ENCODE peak calls at places on chromosomes 1 and 21, in four cellular contexts. Y is stomach, E is K562, L is cardiac muscle cell. F is an unnamed sample.
A peak's percentile ranks its signal among the peaks of the same experiment; 100 is the strongest.

GRCh38 chr21:42493109-42494060 is 2.6 kb downstream of the RSPH1 start:
- DNase-seq in Y (no peak), E (no peak), L (no peak), F (no peak)

GRCh38 chr21:43287974-43288755 is 119.4 kb downstream of the CRYAA start:
- DNase-seq in Y (peak; percentile 89), E (no peak), L (no peak), F (no peak)

GRCh38 chr1:223230161-223230881 is 87.3 kb upstream of the TLR5 start:
- DNase-seq in Y (no peak), E (no peak), L (no peak), F (no peak)

GRCh38 chr1:35264861-35265260 is 3.6 kb upstream of the ZMYM4 start:
- DNase-seq in Y (peak; percentile 42), E (no peak), L (no peak), F (no peak)

GRCh38 chr1:238642231-238642630 is 744.1 kb upstream of the CHRM3 start:
- DNase-seq in Y (no peak), E (no peak), L (no peak), F (no peak)

GRCh38 chr1:172781513-172782140 is 122.7 kb downstream of the FASLG start:
- DNase-seq in Y (no peak), E (no peak), L (no peak), F (no peak)

GRCh38 chr1:234893725-234894630 is 234.7 kb downstream of the TOMM20 start:
- DNase-seq in Y (peak; percentile 61), E (peak; percentile 76), L (no peak), F (no peak)

GRCh38 chr1:196373798-196374197 is 234.4 kb downstream of the KCNT2 start:
- DNase-seq in Y (no peak), E (no peak), L (no peak), F (no peak)

GRCh38 chr1:57422271-57423134 is 1.4 kb downstream of the DAB1 start:
- DNase-seq in Y (no peak), E (no peak), L (peak; percentile 77), F (no peak)

GRCh38 chr1:240612811-240613210 is 856 bp upstream of the GREM2 start:
- DNase-seq in Y (no peak), E (no peak), L (no peak), F (no peak)

GRCh38 chr1:218813247-218813646 is 360.4 kb upstream of the LYPLAL1 start:
- DNase-seq in Y (no peak), E (no peak), L (peak; percentile 69), F (no peak)

GRCh38 chr1:36988741-36989193 is 45.5 kb downstream of the GRIK3 start:
- DNase-seq in Y (no peak), E (no peak), L (no peak), F (no peak)
- H3K27me3 ChIP-seq in Y (peaks cover 10% of the 10 kb centered on the region), E (no peaks in the 10 kb centered on the region), L (no peaks in the 10 kb centered on the region), F (no peaks in the 10 kb centered on the region)

GRCh38 chr1:179870870-179871269 is 6.7 kb downstream of the TOR1AIP2 start:
- DNase-seq in Y (no peak), E (no peak), L (no peak), F (no peak)
- H3K36me3 ChIP-seq in Y (peaks cover 59% of the 10 kb centered on the region), E (peaks cover 95% of the 10 kb centered on the region), L (peaks cover 13% of the 10 kb centered on the region), F (peaks cover 25% of the 10 kb centered on the region)

GRCh38 chr1:81801834-81802531 is 1.2 kb downstream of the ADGRL2 start:
- DNase-seq in Y (peak; percentile 39), E (no peak), L (peak; percentile 65), F (no peak)

GRCh38 chr1:81805537-81806431 is 5.0 kb downstream of the ADGRL2 start:
- DNase-seq in Y (no peak), E (no peak), L (no peak), F (no peak)

GRCh38 chr1:81804320-81804719 is 3.6 kb downstream of the ADGRL2 start:
- DNase-seq in Y (no peak), E (no peak), L (peak; percentile 29), F (no peak)

GRCh38 chr1:81802601-81803422 is 2.1 kb downstream of the ADGRL2 start:
- DNase-seq in Y (peak; percentile 69), E (no peak), L (peak; percentile 83), F (no peak)

GRCh38 chr1:81803423-81804103 is 2.8 kb downstream of the ADGRL2 start:
- DNase-seq in Y (no peak), E (no peak), L (peak; percentile 58), F (no peak)
- H3K27me3 ChIP-seq in Y (no peaks in the 10 kb centered on the region), E (no peaks in the 10 kb centered on the region), L (no peaks in the 10 kb centered on the region), F (no peaks in the 10 kb centered on the region)

GRCh38 chr1:204453141-204453772 is 41.3 kb downstream of the PIK3C2B start:
- DNase-seq in Y (peak; percentile 46), E (no peak), L (no peak), F (no peak)
- H3K36me3 ChIP-seq in Y (peaks cover 74% of the 10 kb centered on the region), E (no peaks in the 10 kb centered on the region), L (peaks cover 28% of the 10 kb centered on the region), F (no peaks in the 10 kb centered on the region)

DNA sequence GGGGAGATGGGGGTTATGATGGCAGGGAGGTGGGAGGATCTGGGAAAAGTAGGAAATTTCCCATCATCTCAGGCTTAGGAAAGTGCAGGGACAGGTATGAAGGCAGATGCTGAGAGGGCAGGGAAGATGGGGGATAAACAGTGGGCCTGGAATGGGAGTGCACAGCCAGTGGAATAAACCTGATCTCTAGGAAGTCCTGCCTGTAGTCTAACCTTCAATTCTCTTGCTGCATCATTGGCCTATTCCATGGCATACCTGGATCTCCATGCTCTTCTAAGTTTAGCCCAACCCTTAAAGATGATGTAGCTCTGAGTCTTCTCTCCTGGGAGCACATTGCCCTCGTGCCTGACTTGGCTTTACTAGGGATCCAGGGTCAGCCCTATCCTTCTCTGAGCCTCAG is 2.7 kb downstream of the BCAN start:
- DNase-seq in Y (no peak), E (no peak), L (no peak), F (no peak)
- H3K27me3 ChIP-seq in Y (peaks cover 73% of the 10 kb centered on the region), E (no peaks in the 10 kb centered on the region), L (peaks cover 84% of the 10 kb centered on the region), F (no peaks in the 10 kb centered on the region)

DNA sequence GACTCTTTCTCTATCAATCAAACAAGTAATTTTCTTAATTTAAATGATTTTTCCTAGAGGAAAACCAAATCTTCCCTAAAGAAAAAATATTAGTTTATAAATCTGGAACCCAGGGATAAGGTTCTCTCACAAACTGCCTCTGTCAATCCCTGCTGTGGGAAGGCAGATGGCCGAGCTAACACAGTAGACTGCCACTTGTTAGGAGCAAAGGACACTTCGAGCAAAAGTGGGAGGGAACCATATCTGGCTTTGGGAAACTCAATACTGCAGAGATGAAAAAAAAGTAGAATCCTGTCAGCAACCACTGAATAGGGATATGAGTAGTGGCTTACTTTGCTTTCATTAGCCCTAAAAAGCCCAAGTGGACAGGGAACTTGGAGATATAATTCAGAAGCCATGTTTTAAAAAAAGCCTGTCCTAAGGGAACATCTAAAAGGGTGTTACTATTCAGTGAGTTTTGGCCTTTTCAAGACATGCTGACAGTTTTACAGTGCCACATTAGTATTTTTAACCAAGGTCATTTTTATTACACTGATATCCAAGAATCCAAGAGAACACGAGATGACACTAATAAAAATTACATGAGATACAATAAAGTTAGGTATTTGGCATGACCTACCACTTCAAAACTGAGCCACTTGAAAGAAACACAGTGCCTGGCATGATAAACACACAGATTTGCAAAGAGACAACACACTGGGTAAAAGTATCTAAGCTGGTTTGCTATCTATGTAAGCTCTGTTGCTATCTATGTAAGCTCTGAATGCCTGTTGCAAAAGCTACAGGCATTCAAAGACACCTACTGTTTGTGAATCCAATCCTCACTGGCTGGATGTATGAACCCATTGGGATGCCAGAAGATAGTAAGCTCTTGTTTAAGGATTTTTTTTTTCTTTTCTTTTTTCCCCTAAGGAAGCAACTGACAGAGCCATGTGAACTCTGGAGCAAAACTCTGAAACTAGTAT is 21.4 kb downstream of the TEX38 start:
- DNase-seq in Y (no peak), E (no peak), L (peak; percentile 53), F (no peak)
- H3K36me3 ChIP-seq in Y (peaks cover 74% of the 10 kb centered on the region), E (peaks cover 80% of the 10 kb centered on the region), L (peaks cover 51% of the 10 kb centered on the region), F (peaks cover 29% of the 10 kb centered on the region)

DNA sequence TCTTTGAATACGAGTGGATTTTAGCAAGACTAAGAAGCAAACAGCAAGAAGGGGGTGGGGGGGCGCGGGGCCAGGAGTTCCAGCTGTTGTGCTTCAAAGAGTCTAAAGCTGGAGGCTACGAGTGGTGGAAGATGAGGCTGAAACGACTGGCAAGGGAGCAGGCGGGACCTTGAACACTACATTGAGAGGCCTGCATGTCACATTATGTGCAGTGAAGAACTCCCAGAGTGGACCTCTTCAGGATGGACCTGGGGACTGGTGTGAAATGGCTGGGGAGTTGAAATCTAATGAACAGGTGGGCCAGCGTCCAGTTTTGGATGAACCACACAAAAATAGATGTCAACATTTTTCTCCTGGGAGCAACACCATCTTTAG is 1.1 kb downstream of the GPX7 start:
- DNase-seq in Y (no peak), E (no peak), L (no peak), F (no peak)
- H3K27me3 ChIP-seq in Y (no peaks in the 10 kb centered on the region), E (no peaks in the 10 kb centered on the region), L (peaks cover 17% of the 10 kb centered on the region), F (no peaks in the 10 kb centered on the region)

DNA sequence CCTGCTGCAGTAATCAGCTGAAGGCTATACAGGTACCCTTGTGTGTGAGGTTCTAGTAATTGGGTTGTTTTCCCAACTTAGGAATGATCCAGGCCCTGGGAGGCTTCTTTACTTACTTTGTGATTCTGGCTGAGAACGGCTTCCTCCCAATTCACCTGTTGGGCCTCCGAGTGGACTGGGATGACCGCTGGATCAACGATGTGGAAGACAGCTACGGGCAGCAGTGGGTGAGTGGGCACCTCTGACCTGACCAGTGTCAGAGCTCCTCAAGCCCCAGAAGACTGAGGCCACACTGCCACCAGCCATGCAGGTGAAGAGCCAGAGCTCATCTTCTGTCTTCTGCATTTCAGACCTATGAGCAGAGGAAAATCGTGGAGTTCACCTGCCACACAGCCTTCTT is 27.7 kb downstream of the ATP1A1 start:
- DNase-seq in Y (no peak), E (no peak), L (no peak), F (no peak)
- H3K36me3 ChIP-seq in Y (peaks cover 100% of the 10 kb centered on the region), E (peaks cover 100% of the 10 kb centered on the region), L (peaks cover 92% of the 10 kb centered on the region), F (peaks cover 11% of the 10 kb centered on the region)

GRCh38 chr1:226548281-226549093 is at the start of gene STUM:
- DNase-seq in Y (peak; percentile 42), E (no peak), L (peak; percentile 82), F (no peak)
- H3K27me3 ChIP-seq in Y (peaks cover 22% of the 10 kb centered on the region), E (peaks cover 6% of the 10 kb centered on the region), L (peaks cover 44% of the 10 kb centered on the region), F (peaks cover 36% of the 10 kb centered on the region)

DNA sequence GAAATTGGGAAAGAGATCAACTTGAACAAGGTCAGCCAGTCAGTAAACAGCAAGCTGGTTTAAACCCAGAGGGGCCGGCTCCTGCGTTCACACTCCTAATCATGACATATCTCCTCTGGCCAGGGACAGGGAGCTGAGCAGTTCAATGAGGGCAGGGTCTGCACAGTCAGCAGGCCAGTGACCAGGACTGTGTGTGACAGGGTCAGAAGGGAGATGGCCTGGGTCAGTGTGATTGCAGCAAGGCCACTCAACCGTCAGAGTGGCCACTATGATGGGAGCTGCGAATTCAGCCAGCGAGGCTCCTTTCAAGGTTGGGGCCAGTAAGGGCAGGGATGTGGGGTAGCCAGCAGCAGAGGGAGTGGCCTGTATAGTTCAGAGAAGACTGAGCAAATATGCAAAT is 20.1 kb downstream of the NOL9 start:
- DNase-seq in Y (no peak), E (no peak), L (no peak), F (no peak)
- H3K36me3 ChIP-seq in Y (peaks cover 83% of the 10 kb centered on the region), E (peaks cover 86% of the 10 kb centered on the region), L (peaks cover 38% of the 10 kb centered on the region), F (peaks cover 15% of the 10 kb centered on the region)